ENCODE peak calls at places on chromosomes 2 and 18, in four cellular contexts. M is GM10248; W is HEK293T; J is stimulated activated CD4-positive, alpha-beta T cell treated with anti-CD3 and anti-CD28 coated beads, Interleukin-4, amount 100 ng/mL, for 4 hours. D is an unnamed sample.
A peak's percentile ranks its signal among the peaks of the same experiment; 100 is the strongest.

GRCh38 chr18:31603335-31603734 is 11.7 kb downstream of the TTR start:
- DNase-seq in M (no peak), W (no peak), J (no peak), D (no peak)

GRCh38 chr2:67825476-67825875 is 237.3 kb downstream of the C1D start:
- DNase-seq in M (no peak), W (no peak), J (no peak), D (peak; percentile 41)

GRCh38 chr18:7617738-7618422 is 50.8 kb downstream of the PTPRM start:
- DNase-seq in M (no peak), W (no peak), J (no peak), D (no peak)

GRCh38 chr2:105734762-105735538 is 9.8 kb upstream of the NCK2 start:
- DNase-seq in M (no peak), W (no peak), J (no peak), D (peak; percentile 78)

GRCh38 chr18:57970356-57971095 is 73.5 kb upstream of the NEDD4L start:
- DNase-seq in M (no peak), W (peak; percentile 39), J (no peak), D (peak; percentile 7)

GRCh38 chr2:174158003-174158402 is 90.3 kb downstream of the OLA1 start:
- DNase-seq in M (peak; percentile 38), W (peak; percentile 45), J (no peak), D (peak; percentile 59)

GRCh38 chr18:58639751-58640427 is 11.0 kb upstream of the ALPK2 start:
- DNase-seq in M (no peak), W (no peak), J (no peak), D (no peak)

GRCh38 chr18:42192251-42193248 is 237.5 kb downstream of the PIK3C3 start:
- DNase-seq in M (no peak), W (no peak), J (no peak), D (peak; percentile 50)

GRCh38 chr2:237691200-237691907 is 64.0 kb downstream of the LRRFIP1 start:
- DNase-seq in M (no peak), W (no peak), J (peak; percentile 34), D (no peak)

GRCh38 chr2:18987592-18988073 is 370.8 kb downstream of the OSR1 start:
- DNase-seq in M (no peak), W (no peak), J (no peak), D (peak; percentile 18)

GRCh38 chr18:73924316-73924715 is 223.3 kb downstream of the FBXO15 start:
- DNase-seq in M (no peak), W (no peak), J (no peak), D (no peak)

GRCh38 chr18:36872329-36872728 is 43.4 kb downstream of the KIAA1328 start:
- DNase-seq in M (no peak), W (no peak), J (no peak), D (no peak)

GRCh38 chr18:79520473-79521390 is 125.0 kb downstream of the NFATC1 start:
- DNase-seq in M (no peak), W (no peak), J (no peak), D (no peak)

GRCh38 chr2:173064231-173064805 is 11.3 kb upstream of the MAP3K20 start:
- DNase-seq in M (no peak), W (no peak), J (no peak), D (no peak)

GRCh38 chr2:36449943-36450392 is 94.4 kb downstream of the CRIM1 start:
- DNase-seq in M (no peak), W (no peak), J (no peak), D (no peak)

GRCh38 chr18:39701839-39702238 is 2136.2 kb upstream of the CELF4 start:
- DNase-seq in M (no peak), W (no peak), J (no peak), D (peak; percentile 22)

GRCh38 chr2:62708751-62709150 is 3.2 kb downstream of the EHBP1 start:
- DNase-seq in M (no peak), W (no peak), J (no peak), D (no peak)

GRCh38 chr2:164784376-164784775 is 57.2 kb downstream of the COBLL1 start:
- DNase-seq in M (no peak), W (no peak), J (no peak), D (no peak)

D was measured in SW480.